ENCODE peak calls at places on chromosomes 7 and 10, in four cellular contexts. H is left lung, F is ascending aorta, D is Panc1. Q is an unnamed sample.

GRCh38 chr7:4209126-4209525 is 473.0 kb upstream of the FOXK1 start:
- DNase-seq in F (no peak), H (no peak), D (no peak), Q (peak; percentile 40)

GRCh38 chr7:46580756-46581155 is 659.7 kb upstream of the IGFBP3 start:
- DNase-seq in D (no peak), H (no peak), F (no peak), Q (no peak)

GRCh38 chr10:22553452-22553995 is 160.9 kb downstream of the PIP4K2A start:
- DNase-seq in H (no peak), D (no peak), F (no peak), Q (no peak)

GRCh38 chr10:72851524-72851923 is 42.0 kb upstream of the OIT3 start:
- DNase-seq in H (no peak), D (no peak), F (no peak), Q (no peak)

GRCh38 chr7:34087892-34088891 is 182.9 kb downstream of the BMPER start:
- DNase-seq in D (no peak), F (no peak), H (no peak), Q (no peak)

GRCh38 chr10:89793649-89794254 is 92.4 kb downstream of the KIF20B start:
- DNase-seq in D (peak; percentile 60), H (no peak), F (no peak), Q (no peak)

GRCh38 chr7:132614428-132615076 is 38.3 kb upstream of the PLXNA4 start:
- DNase-seq in H (peak; percentile 60), F (no peak), D (no peak), Q (peak; percentile 68)

GRCh38 chr7:42720871-42721835 is 190.7 kb downstream of the C7orf25 start:
- DNase-seq in F (no peak), D (no peak), H (no peak), Q (no peak)

GRCh38 chr10:58367049-58367448 is 18.2 kb upstream of the TFAM start:
- DNase-seq in D (no peak), F (no peak), H (no peak), Q (no peak)

GRCh38 chr10:90075995-90076394 is 374.6 kb downstream of the KIF20B start:
- DNase-seq in F (no peak), D (no peak), H (no peak), Q (no peak)

GRCh38 chr10:105252908-105253307 is 611.8 kb downstream of the SORCS3 start:
- DNase-seq in H (no peak), D (no peak), F (no peak), Q (no peak)

GRCh38 chr10:120942806-120943413 is 91.7 kb downstream of the WDR11 start:
- DNase-seq in D (peak; percentile 61), H (peak; percentile 72), F (no peak), Q (peak; percentile 90)

GRCh38 chr10:102475451-102476040 is 24.2 kb upstream of the C10orf95 start:
- DNase-seq in H (no peak), F (no peak), D (no peak), Q (no peak)

GRCh38 chr7:63113713-63114285 is 884.9 kb upstream of the ZNF722 start:
- DNase-seq in D (no peak), F (no peak), H (no peak), Q (no peak)

GRCh38 chr10:29392376-29393021 is 103.6 kb downstream of the LYZL1 start:
- DNase-seq in F (no peak), D (no peak), H (no peak), Q (no peak)

GRCh38 chr7:45580053-45580872 is 6.1 kb downstream of the ADCY1 start:
- DNase-seq in F (no peak), H (no peak), D (no peak), Q (no peak)

GRCh38 chr10:52668024-52668423 is 104.6 kb downstream of the MBL2 start:
- DNase-seq in F (no peak), D (no peak), H (no peak), Q (no peak)

GRCh38 chr7:151888716-151889115 is 11.8 kb upstream of the PRKAG2 start:
- DNase-seq in D (no peak), H (no peak), F (no peak), Q (no peak)

GRCh38 chr10:129706081-129706480 is 239.0 kb downstream of the MGMT start:
- DNase-seq in F (no peak), D (no peak), H (no peak), Q (no peak)

GRCh38 chr10:37754538-37755323 is 102.7 kb downstream of the ZNF248 start:
- DNase-seq in F (no peak), D (peak; percentile 2), H (no peak), Q (no peak)

GRCh38 chr7:33798671-33799325 is 106.5 kb upstream of the BMPER start:
- DNase-seq in H (no peak), D (no peak), F (no peak), Q (no peak)

GRCh38 chr10:19385846-19386455 is 337.4 kb downstream of the MALRD1 start:
- DNase-seq in F (no peak), H (no peak), D (no peak), Q (no peak)

GRCh38 chr10:19922236-19922963 is 106.2 kb downstream of the PLXDC2 start:
- DNase-seq in H (no peak), F (no peak), D (no peak), Q (no peak)

GRCh38 chr7:102063736-102064135 is 222.9 kb upstream of the SH2B2 start:
- DNase-seq in D (no peak), H (peak; percentile 43), F (no peak), Q (peak; percentile 71)

GRCh38 chr7:91957236-91957635 is 16.6 kb downstream of the AKAP9 start:
- DNase-seq in H (no peak), F (no peak), D (no peak), Q (no peak)

GRCh38 chr7:117238937-117239336 is 83.9 kb downstream of the WNT2 start:
- DNase-seq in H (no peak), D (no peak), F (no peak), Q (no peak)

GRCh38 chr7:34158754-34159153 is 253.4 kb downstream of the BMPER start:
- DNase-seq in D (no peak), H (no peak), F (no peak), Q (no peak)

GRCh38 chr7:124791876-124792446 is 26.4 kb upstream of the GPR37 start:
- DNase-seq in F (no peak), D (no peak), H (no peak), Q (no peak)

GRCh38 chr10:43225787-43226153 is 41.1 kb downstream of the RASGEF1A start:
- DNase-seq in D (no peak), F (peak; percentile 4), H (peak; percentile 27), Q (peak; percentile 57)

GRCh38 chr10:45602082-45602730 is 70.4 kb downstream of the ZFAND4 start:
- DNase-seq in H (no peak), D (no peak), F (no peak), Q (no peak)

DNA sequence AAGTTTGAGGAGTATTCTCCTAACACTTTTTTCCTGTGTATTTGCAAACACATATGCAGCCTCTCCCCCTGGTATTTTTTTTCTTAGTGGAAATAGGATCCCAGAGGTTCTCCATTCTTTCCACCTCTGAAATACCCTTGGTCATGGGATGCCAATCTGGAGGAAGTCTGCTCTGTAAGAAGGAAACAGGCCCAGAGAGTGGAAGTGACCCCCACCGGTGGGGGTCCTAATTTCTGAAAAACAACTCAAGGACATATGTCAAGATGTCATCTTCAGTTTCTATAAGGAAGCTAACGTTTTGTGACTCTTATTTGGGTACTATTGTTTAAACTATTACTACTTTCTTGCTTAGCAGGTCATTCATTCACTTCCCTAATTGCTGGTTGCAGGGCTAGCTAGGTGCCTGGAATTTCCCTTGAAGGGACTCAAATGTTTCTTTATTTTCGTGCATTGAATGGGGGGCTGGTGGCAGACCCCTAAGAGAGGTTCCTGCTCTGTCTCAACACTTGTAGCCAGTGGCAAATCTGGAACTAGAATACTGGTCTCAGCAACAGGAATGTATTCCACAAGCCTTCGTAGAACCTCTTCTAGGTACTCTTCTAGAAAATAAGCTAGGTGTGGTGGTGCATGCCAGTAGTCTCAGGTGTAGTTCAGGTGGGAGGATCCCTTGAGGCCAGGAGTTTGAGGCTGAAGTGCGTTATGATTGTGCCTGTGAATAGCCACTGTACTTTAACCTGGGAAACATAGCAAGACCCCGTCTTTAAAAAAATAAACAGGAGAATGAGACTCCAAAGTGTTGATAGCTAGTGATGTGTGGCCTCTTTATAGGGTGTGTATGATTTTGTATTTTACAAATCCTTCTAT is 1.8 kb upstream of the ZNF775 start:
- DNase-seq in F (no peak), D (no peak), H (no peak), Q (peak; percentile 2)
- H3K4me1 ChIP-seq in F (peaks cover 6% of the 10 kb centered on the region), D (peaks cover 72% of the 10 kb centered on the region), H (peaks cover 46% of the 10 kb centered on the region), Q (peaks cover 39% of the 10 kb centered on the region)

GRCh38 chr7:17039372-17039771 is 157.6 kb upstream of the AGR3 start:
- DNase-seq in H (no peak), D (no peak), F (no peak), Q (no peak)

GRCh38 chr7:17042211-17042610 is 160.4 kb upstream of the AGR3 start:
- DNase-seq in D (no peak), H (no peak), F (no peak), Q (no peak)

GRCh38 chr7:17040701-17041100 is 158.9 kb upstream of the AGR3 start:
- DNase-seq in H (no peak), F (no peak), D (no peak), Q (no peak)

GRCh38 chr7:17043012-17043877 is 161.5 kb upstream of the AGR3 start:
- DNase-seq in D (no peak), F (no peak), H (no peak), Q (no peak)

DNA sequence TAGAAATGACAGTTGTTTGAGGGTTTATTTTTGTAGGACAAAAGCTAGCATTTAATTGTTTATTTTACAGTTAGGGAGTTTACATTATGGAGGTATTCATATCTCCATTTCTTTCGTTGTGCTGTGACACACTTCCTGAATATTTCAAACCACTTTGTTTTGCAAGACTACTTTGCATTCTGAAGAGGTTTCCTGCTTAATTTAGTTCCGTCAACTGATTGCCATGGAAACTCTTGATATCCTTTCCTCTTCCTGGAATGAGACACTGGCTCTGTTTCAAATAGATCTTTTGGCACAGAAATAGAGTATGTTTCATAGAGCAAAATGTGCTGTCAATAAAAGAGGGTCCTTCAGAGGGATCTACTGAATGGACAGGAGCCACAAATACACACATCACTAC is 159.5 kb upstream of the AGR3 start:
- DNase-seq in H (no peak), F (no peak), D (no peak), Q (no peak)
- H3K4me3 ChIP-seq in H (no peak overlapping the region), F (no peak overlapping the region), D (no peak overlapping the region), Q (no peak overlapping the region)

GRCh38 chr7:120832803-120833202 is 25.1 kb downstream of the TSPAN12 start:
- DNase-seq in F (no peak), D (no peak), H (no peak), Q (no peak)

GRCh38 chr7:120827719-120828118 is 30.2 kb downstream of the TSPAN12 start:
- DNase-seq in F (no peak), H (no peak), D (no peak), Q (no peak)

GRCh38 chr7:120831260-120831659 is 26.7 kb downstream of the TSPAN12 start:
- DNase-seq in F (no peak), H (no peak), D (no peak), Q (no peak)

GRCh38 chr7:120828528-120828927 is 29.4 kb downstream of the TSPAN12 start:
- DNase-seq in H (no peak), F (no peak), D (no peak), Q (no peak)

GRCh38 chr7:120829487-120829886 is 28.5 kb downstream of the TSPAN12 start:
- DNase-seq in D (no peak), H (no peak), F (no peak), Q (no peak)
- TF ChIP-seq CTCF in D (no peak), H (no peak), F (no peak), Q (no peak)

DNA sequence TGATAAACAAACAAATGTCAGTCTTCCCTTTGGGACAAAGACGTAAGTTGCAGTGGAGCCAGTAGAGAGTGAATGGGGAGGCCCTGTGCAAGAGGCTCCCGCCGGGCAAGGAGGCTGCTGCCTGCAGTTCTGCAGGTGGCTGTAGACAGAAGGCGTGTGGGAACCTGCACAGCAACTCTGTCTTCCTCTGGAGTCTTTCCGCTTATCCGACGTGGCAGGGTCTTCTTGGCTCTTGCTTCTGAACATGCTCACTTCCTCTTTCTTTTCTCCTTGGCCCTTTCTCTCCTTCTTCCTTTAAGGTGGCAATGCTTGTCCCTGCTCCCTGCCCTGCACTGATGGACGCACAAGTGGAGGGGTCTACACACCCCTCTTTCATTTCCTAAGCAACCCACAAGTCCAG is 122.5 kb downstream of the HIPK2 start:
- DNase-seq in H (no peak), D (no peak), F (no peak), Q (no peak)
- H3K4me1 ChIP-seq in H (peaks cover 84% of the 10 kb centered on the region), D (peaks cover 33% of the 10 kb centered on the region), F (peaks cover 14% of the 10 kb centered on the region), Q (peaks cover 31% of the 10 kb centered on the region)

Q was measured in upper lobe of right lung.